ENCODE peak calls at places on chromosomes 4 and X, in six cellular contexts. W, R, M, L, F and Q are unnamed samples. For H3K4me1, the result is how much of the 10 kb centered on the place peaks cover.

GRCh38 chrX:25519258-25519657 is 503.5 kb upstream of the ARX start:
- DNase-seq in R (no peak), W (no peak), F (no peak), L (no peak), M (no peak), Q (no peak)

GRCh38 chr4:77801260-77801608 is 17.9 kb downstream of the CNOT6L start:
- DNase-seq in W (no peak), L (no peak), F (no peak), R (no peak), M (no peak), Q (no peak)

GRCh38 chr4:141810702-141811365 is 174.5 kb downstream of the IL15 start:
- DNase-seq in W (no peak), R (no peak), L (no peak), M (no peak), F (no peak), Q (no peak)

GRCh38 chr4:158035662-158036195 is 137.1 kb downstream of the GASK1B start:
- DNase-seq in R (no peak), F (no peak), W (no peak), L (no peak), M (no peak), Q (no peak)

GRCh38 chr4:81166431-81166830 is 48.6 kb downstream of the PRKG2 start:
- DNase-seq in L (no peak), R (no peak), F (no peak), W (no peak), M (no peak), Q (no peak)

GRCh38 chrX:152635941-152636340 is 1.8 kb upstream of the GABRQ start:
- DNase-seq in F (peak), M (no peak), R (no peak), W (no peak), L (no peak), Q (no peak)

GRCh38 chr4:22477794-22478182 is 38.1 kb downstream of the ADGRA3 start:
- DNase-seq in M (no peak), F (no peak), L (no peak), W (no peak), R (no peak), Q (no peak)

GRCh38 chrX:30313322-30313721 is 4.1 kb upstream of the NR0B1 start:
- DNase-seq in W (no peak), M (no peak), L (no peak), F (no peak), R (no peak), Q (no peak)

GRCh38 chrX:130060122-130061069 is 49.9 kb downstream of the ELF4 start:
- DNase-seq in F (peak), M (peak), L (peak), W (peak), R (peak), Q (peak)

GRCh38 chr4:156476359-156476758 is 495.2 kb downstream of the PDGFC start:
- DNase-seq in W (no peak), R (no peak), F (peak), L (no peak), M (no peak), Q (no peak)

GRCh38 chr4:53651142-53651720 is 59.9 kb upstream of the LNX1 start:
- DNase-seq in F (no peak), R (no peak), W (peak), M (no peak), L (no peak), Q (peak)

GRCh38 chr4:99201687-99202086 is 17.4 kb downstream of the ADH6 start:
- DNase-seq in L (no peak), M (no peak), F (no peak), R (no peak), W (no peak), Q (no peak)

GRCh38 chrX:45036161-45036560 is 163.2 kb downstream of the KDM6A start:
- DNase-seq in R (no peak), L (no peak), W (no peak), M (no peak), F (no peak), Q (no peak)

GRCh38 chrX:40100537-40101429 is 3.0 kb upstream of the BCOR start:
- DNase-seq in R (no peak), L (no peak), F (peak), W (no peak), M (no peak), Q (no peak)

GRCh38 chrX:133980406-133980805 is 5.0 kb downstream of the GPC3 start:
- DNase-seq in W (no peak), M (no peak), R (no peak), L (no peak), F (no peak), Q (no peak)

GRCh38 chrX:65528705-65529340 is 5.8 kb downstream of the LAS1L start:
- DNase-seq in F (peak), L (no peak), M (no peak), R (peak), W (peak), Q (peak)

GRCh38 chrX:23890933-23891332 is 16.8 kb downstream of the APOO start:
- DNase-seq in W (no peak), F (peak), R (no peak), L (no peak), M (no peak), Q (no peak)

GRCh38 chr4:150302553-150302952 is 224.3 kb downstream of the DCLK2 start:
- DNase-seq in M (no peak), L (peak), R (no peak), F (peak), W (no peak), Q (no peak)

GRCh38 chr4:151983854-151984253 is 223.0 kb upstream of the GATB start:
- DNase-seq in R (no peak), L (no peak), F (no peak), W (no peak), M (no peak), Q (no peak)

GRCh38 chr4:7928711-7929505 is 10.8 kb downstream of the AFAP1 start:
- DNase-seq in F (peak), M (no peak), R (no peak), W (no peak), L (no peak), Q (no peak)

GRCh38 chrX:115940348-115940747 is 230.2 kb upstream of the AGTR2 start:
- DNase-seq in M (no peak), W (no peak), F (no peak), R (no peak), L (no peak), Q (no peak)

GRCh38 chrX:37818031-37818430 is 29.3 kb downstream of the DYNLT3 start:
- DNase-seq in F (no peak), M (no peak), R (no peak), L (no peak), W (no peak), Q (no peak)

GRCh38 chr4:169619518-169619957 is 840 bp upstream of the CLCN3 start:
- DNase-seq in R (peak), F (peak), L (peak), M (no peak), W (peak), Q (peak)

GRCh38 chr4:120857312-120857711 is 65.2 kb downstream of the PRDM5 start:
- DNase-seq in W (no peak), M (no peak), L (no peak), R (no peak), F (no peak), Q (no peak)

DNA sequence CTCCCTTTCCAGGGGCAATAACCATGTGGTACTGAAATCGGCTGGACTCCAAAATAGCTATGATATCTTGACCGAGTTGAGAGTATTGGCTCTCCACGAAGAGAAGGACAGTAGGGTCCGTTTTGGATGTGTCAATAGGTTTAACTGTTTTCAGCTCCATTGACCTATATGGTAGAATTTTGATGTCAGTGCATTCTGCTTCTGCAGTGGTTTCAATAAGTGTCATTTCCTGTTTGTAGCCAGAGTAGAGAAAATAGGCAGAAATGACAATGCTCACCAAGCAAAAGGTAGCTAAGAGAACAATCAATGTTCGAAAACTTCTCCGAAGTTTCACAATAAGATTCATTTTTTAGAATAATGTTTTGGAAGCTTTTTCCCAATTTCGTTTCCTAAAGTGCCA is 36.7 kb downstream of the NDST4 start:
- DNase-seq in R (no peak), M (no peak), W (no peak), F (no peak), L (no peak), Q (no peak)
- H3K4me1 ChIP-seq in R (under half), M (under half), W (under half), F (under half), L (under half), Q (under half)

DNA sequence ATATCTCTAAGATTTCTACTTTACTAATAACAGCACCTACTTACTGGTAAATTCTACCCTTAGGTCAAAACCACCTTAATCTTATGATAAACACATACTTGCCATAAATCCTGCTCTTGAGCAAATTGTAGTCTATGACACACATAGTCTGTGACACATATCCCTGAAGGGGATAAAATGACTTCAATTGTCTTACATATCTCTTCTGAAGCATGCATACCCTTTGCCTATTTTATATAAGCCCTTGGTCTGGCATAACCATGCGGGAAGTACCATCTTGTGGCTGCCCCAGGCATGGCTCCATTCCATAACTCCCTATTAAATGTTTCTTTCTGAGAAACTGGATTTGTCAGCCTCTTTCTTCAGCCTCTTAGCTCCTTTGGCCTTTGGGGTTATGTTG is 248.9 kb downstream of the SLC7A11 start:
- DNase-seq in F (no peak), L (no peak), M (no peak), R (no peak), W (no peak), Q (no peak)
- H3K27ac ChIP-seq in F (no peak), L (no peak), M (no peak), R (no peak), W (no peak), Q (no peak)

DNA sequence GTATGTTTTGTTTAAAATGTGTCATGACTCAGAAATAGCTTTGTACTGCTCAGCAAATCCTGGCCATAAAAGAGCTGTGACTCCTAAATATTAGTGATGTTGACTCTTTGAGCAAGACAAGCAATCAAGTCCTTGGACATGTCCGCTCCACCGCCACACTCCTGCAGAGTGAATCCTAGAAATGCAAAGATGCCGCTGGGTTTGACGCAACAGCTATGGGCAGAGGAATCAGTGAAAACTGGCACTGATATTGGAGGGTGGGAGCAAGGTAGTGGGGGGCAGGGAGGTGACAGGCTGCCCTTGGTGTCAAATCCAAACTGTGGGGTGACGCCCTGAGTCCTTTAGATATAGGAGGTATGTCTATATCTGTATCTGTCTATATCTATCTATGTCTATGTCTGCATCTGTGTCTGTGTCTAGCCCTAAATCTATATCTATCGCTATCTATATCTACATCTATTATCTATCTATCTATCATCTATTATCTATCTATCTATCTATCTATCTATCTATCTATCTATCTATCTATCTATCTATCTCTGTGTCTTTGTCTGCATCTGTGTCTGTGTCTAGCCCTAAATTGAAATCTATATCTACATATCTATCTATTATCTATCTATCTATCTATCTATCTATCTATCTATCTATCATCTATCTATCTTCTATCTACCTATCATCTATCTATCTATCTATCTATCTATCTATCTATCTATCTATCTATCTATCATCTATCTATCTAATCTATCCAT is 129.7 kb downstream of the CPE start:
- DNase-seq in F (no peak), R (no peak), W (no peak), L (no peak), M (no peak), Q (no peak)
- H3K4me1 ChIP-seq in F (under half), R (under half), W (under half), L (under half), M (under half), Q (under half)

DNA sequence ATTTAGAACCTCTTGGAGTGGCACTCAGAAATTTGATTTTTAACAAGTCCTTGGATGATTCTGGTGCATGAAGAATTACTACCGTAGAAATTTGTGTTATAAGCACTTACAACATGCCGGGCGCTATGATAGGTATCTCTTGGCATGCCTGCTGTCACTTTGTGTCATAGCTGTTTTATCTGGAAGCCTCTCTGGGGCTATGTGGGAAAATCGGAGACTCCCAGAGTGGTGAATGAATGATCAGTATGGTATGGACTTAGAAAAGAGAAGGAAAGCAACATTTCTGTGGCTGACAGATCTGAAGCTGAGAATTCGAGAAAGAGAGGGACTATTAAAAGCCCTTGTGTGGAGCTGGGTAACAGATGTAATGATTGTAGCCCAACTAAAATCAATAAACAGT is 177.4 kb upstream of the MAMLD1 start:
- DNase-seq in L (no peak), W (no peak), F (no peak), M (no peak), R (no peak), Q (no peak)
- H3K27ac ChIP-seq in L (no peak), W (no peak), F (no peak), M (no peak), R (no peak), Q (no peak)

DNA sequence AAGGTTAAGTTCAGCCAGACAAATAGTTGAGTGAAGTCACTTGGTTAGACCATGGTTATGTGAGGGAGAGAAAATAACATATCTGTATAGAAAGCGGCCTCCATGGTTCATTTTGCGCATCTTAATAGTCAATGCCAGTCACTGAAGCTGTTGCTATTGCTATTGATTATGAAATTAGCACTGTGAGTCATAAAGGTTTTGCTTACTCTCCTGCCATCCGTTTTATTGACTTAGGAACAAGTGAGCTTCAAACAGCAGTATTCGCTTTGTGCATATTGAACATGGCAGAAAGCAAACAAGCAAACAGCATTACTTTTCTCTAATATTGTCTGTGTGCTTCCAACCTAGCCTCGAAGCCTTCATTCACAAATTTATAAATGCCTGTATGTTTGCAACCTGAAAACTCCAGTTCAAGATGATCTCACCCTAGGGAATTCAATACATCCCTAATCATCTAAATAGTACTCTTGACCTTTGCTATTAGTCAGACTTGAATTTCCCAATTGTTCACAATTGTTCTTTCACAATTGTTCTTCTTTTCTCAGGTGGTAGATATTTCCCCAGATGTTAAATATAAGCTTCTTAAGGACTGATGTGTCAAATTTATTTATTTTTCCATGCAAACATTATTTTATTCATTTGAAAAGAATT is 55.9 kb upstream of the GABRA2 start:
- DNase-seq in R (no peak), L (no peak), M (no peak), F (peak), W (no peak), Q (no peak)
- H3K4me1 ChIP-seq in R (under half), L (under half), M (under half), F (under half), W (under half), Q (under half)

GRCh38 chrX:10083809-10084208 is 73.0 kb upstream of the CLCN4 start:
- DNase-seq in M (no peak), L (no peak), W (no peak), R (no peak), F (no peak), Q (no peak)
- H3K27ac ChIP-seq in M (peak), L (peak), W (peak), R (peak), F (no peak), Q (peak)